ENCODE peak calls at places on chromosomes 3 and 15, in eight cellular contexts. One of them, this sample, is unnamed.

GRCh38 chr3:31755911-31756658 is 223.4 kb downstream of the STT3B start:
- DNase-seq in HepG2: no peak
- DNase-seq in GM12878: no peak
- DNase-seq in endothelial cell of umbilical vein: peak
- DNase-seq in HCT116: no peak
- DNase-seq in SK-N-SH: no peak
- DNase-seq in H1: no peak
- DNase-seq in K562: no peak
- DNase-seq in this sample: no peak

GRCh38 chr3:32106132-32106928 is at the start of gene GPD1L:
- DNase-seq in HepG2: peak
- DNase-seq in GM12878: peak
- DNase-seq in endothelial cell of umbilical vein: peak
- DNase-seq in HCT116: peak
- DNase-seq in SK-N-SH: peak
- DNase-seq in H1: peak
- DNase-seq in K562: peak
- DNase-seq in this sample: no peak

GRCh38 chr15:91065505-91065904 is 34.6 kb upstream of the SV2B start:
- DNase-seq in HepG2: no peak
- DNase-seq in GM12878: no peak
- DNase-seq in endothelial cell of umbilical vein: no peak
- DNase-seq in HCT116: no peak
- DNase-seq in SK-N-SH: no peak
- DNase-seq in H1: no peak
- DNase-seq in K562: no peak
- DNase-seq in this sample: no peak

GRCh38 chr15:88745696-88746095 is 57.5 kb upstream of the ACAN start:
- DNase-seq in HepG2: no peak
- DNase-seq in GM12878: no peak
- DNase-seq in endothelial cell of umbilical vein: no peak
- DNase-seq in HCT116: no peak
- DNase-seq in SK-N-SH: no peak
- DNase-seq in H1: no peak
- DNase-seq in K562: no peak
- DNase-seq in this sample: no peak

GRCh38 chr3:180176059-180176458 is 139.3 kb upstream of the PEX5L start:
- DNase-seq in HepG2: no peak
- DNase-seq in GM12878: no peak
- DNase-seq in endothelial cell of umbilical vein: no peak
- DNase-seq in HCT116: no peak
- DNase-seq in SK-N-SH: no peak
- DNase-seq in H1: no peak
- DNase-seq in K562: no peak
- DNase-seq in this sample: no peak

GRCh38 chr3:115975353-115975752 is 352.0 kb downstream of the GAP43 start:
- DNase-seq in HepG2: peak
- DNase-seq in GM12878: no peak
- DNase-seq in endothelial cell of umbilical vein: no peak
- DNase-seq in HCT116: no peak
- DNase-seq in SK-N-SH: no peak
- DNase-seq in H1: no peak
- DNase-seq in K562: peak
- DNase-seq in this sample: no peak

GRCh38 chr15:76185716-76186115 is 125.6 kb downstream of the ETFA start:
- DNase-seq in HepG2: peak
- DNase-seq in GM12878: no peak
- DNase-seq in endothelial cell of umbilical vein: peak
- DNase-seq in HCT116: peak
- DNase-seq in SK-N-SH: no peak
- DNase-seq in H1: peak
- DNase-seq in K562: peak
- DNase-seq in this sample: peak

GRCh38 chr15:92451225-92451825 is 57.6 kb downstream of the ST8SIA2 start:
- DNase-seq in HepG2: no peak
- DNase-seq in GM12878: no peak
- DNase-seq in endothelial cell of umbilical vein: no peak
- DNase-seq in HCT116: no peak
- DNase-seq in SK-N-SH: no peak
- DNase-seq in H1: no peak
- DNase-seq in K562: no peak
- DNase-seq in this sample: no peak

GRCh38 chr15:78457101-78457500 is 19.1 kb downstream of the IREB2 start:
- DNase-seq in HepG2: no peak
- DNase-seq in GM12878: no peak
- DNase-seq in endothelial cell of umbilical vein: peak
- DNase-seq in HCT116: no peak
- DNase-seq in SK-N-SH: peak
- DNase-seq in H1: no peak
- DNase-seq in K562: no peak
- DNase-seq in this sample: no peak

GRCh38 chr15:67080900-67081431 is 15.6 kb downstream of the SMAD3 start:
- DNase-seq in HepG2: no peak
- DNase-seq in GM12878: peak
- DNase-seq in endothelial cell of umbilical vein: peak
- DNase-seq in HCT116: no peak
- DNase-seq in SK-N-SH: no peak
- DNase-seq in H1: no peak
- DNase-seq in K562: peak
- DNase-seq in this sample: no peak

GRCh38 chr15:88911766-88912118 is 1.4 kb downstream of the MFGE8 start:
- DNase-seq in HepG2: no peak
- DNase-seq in GM12878: no peak
- DNase-seq in endothelial cell of umbilical vein: no peak
- DNase-seq in HCT116: no peak
- DNase-seq in SK-N-SH: no peak
- DNase-seq in H1: no peak
- DNase-seq in K562: peak
- DNase-seq in this sample: no peak

GRCh38 chr15:92808611-92809063 is 91.5 kb upstream of the CHD2 start:
- DNase-seq in HepG2: no peak
- DNase-seq in GM12878: no peak
- DNase-seq in endothelial cell of umbilical vein: no peak
- DNase-seq in HCT116: no peak
- DNase-seq in SK-N-SH: peak
- DNase-seq in H1: no peak
- DNase-seq in K562: no peak
- DNase-seq in this sample: no peak

GRCh38 chr15:60091150-60091549 is 87.0 kb downstream of the FOXB1 start:
- DNase-seq in HepG2: peak
- DNase-seq in GM12878: no peak
- DNase-seq in endothelial cell of umbilical vein: no peak
- DNase-seq in HCT116: no peak
- DNase-seq in SK-N-SH: no peak
- DNase-seq in H1: no peak
- DNase-seq in K562: no peak
- DNase-seq in this sample: no peak

GRCh38 chr15:44550256-44550655 is 13.3 kb downstream of the EIF3J start:
- DNase-seq in HepG2: no peak
- DNase-seq in GM12878: no peak
- DNase-seq in endothelial cell of umbilical vein: peak
- DNase-seq in HCT116: no peak
- DNase-seq in SK-N-SH: peak
- DNase-seq in H1: no peak
- DNase-seq in K562: no peak
- DNase-seq in this sample: no peak

GRCh38 chr3:131216340-131216739 is 165.2 kb upstream of the NUDT16 start:
- DNase-seq in HepG2: no peak
- DNase-seq in GM12878: no peak
- DNase-seq in endothelial cell of umbilical vein: no peak
- DNase-seq in HCT116: no peak
- DNase-seq in SK-N-SH: no peak
- DNase-seq in H1: no peak
- DNase-seq in K562: no peak
- DNase-seq in this sample: no peak

GRCh38 chr15:91001209-91001608 is 6.9 kb upstream of the PRC1 start:
- DNase-seq in HepG2: no peak
- DNase-seq in GM12878: no peak
- DNase-seq in endothelial cell of umbilical vein: no peak
- DNase-seq in HCT116: no peak
- DNase-seq in SK-N-SH: no peak
- DNase-seq in H1: no peak
- DNase-seq in K562: no peak
- DNase-seq in this sample: no peak

GRCh38 chr15:84747423-84748273 is 744 bp upstream of the ZNF592 start:
- DNase-seq in HepG2: peak
- DNase-seq in GM12878: no peak
- DNase-seq in endothelial cell of umbilical vein: peak
- DNase-seq in HCT116: no peak
- DNase-seq in SK-N-SH: no peak
- DNase-seq in H1: peak
- DNase-seq in K562: peak
- DNase-seq in this sample: peak

GRCh38 chr3:30112904-30113484 is 493.4 kb upstream of the TGFBR2 start:
- DNase-seq in HepG2: peak
- DNase-seq in GM12878: no peak
- DNase-seq in endothelial cell of umbilical vein: peak
- DNase-seq in HCT116: peak
- DNase-seq in SK-N-SH: no peak
- DNase-seq in H1: no peak
- DNase-seq in K562: no peak
- DNase-seq in this sample: no peak

GRCh38 chr3:43161684-43162512 is 56.0 kb upstream of the POMGNT2 start:
- DNase-seq in HepG2: peak
- DNase-seq in GM12878: no peak
- DNase-seq in endothelial cell of umbilical vein: peak
- DNase-seq in HCT116: no peak
- DNase-seq in SK-N-SH: peak
- DNase-seq in H1: no peak
- DNase-seq in K562: peak
- DNase-seq in this sample: no peak

GRCh38 chr15:31200735-31201151 is 99.2 kb upstream of the TRPM1 start:
- DNase-seq in HepG2: peak
- DNase-seq in GM12878: no peak
- DNase-seq in endothelial cell of umbilical vein: peak
- DNase-seq in HCT116: no peak
- DNase-seq in SK-N-SH: peak
- DNase-seq in H1: peak
- DNase-seq in K562: peak
- DNase-seq in this sample: no peak

GRCh38 chr15:60479711-60480110 is 769 bp upstream of the ICE2 start:
- DNase-seq in HepG2: no peak
- DNase-seq in GM12878: peak
- DNase-seq in endothelial cell of umbilical vein: no peak
- DNase-seq in HCT116: no peak
- DNase-seq in SK-N-SH: no peak
- DNase-seq in H1: no peak
- DNase-seq in K562: peak
- DNase-seq in this sample: no peak

DNA sequence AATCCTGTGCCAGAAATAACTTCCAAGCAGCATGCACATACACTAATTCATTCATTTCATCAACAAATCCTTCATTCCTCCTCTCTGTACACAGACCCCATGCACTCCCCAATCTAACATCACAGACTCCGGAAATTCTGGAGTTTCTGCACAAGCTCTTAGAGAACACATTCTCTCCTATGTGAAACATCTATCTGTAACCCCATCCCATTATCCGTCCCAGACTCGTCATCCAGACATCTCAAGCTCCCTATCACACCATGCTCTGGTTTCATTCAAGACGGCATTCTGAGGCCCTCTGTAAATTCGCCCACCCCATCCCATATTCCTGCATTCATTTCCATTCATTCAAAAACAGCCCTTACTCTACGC is 611 bp downstream of the LEO1 start:
- DNase-seq in HepG2: no peak
- DNase-seq in GM12878: no peak
- DNase-seq in endothelial cell of umbilical vein: no peak
- DNase-seq in HCT116: no peak
- DNase-seq in SK-N-SH: peak
- DNase-seq in H1: no peak
- DNase-seq in K562: no peak
- DNase-seq in this sample: no peak
- H3K27ac ChIP-seq in HepG2: peak
- H3K27ac ChIP-seq in GM12878: peak
- H3K27ac ChIP-seq in endothelial cell of umbilical vein: peak
- H3K27ac ChIP-seq in HCT116: peak
- H3K27ac ChIP-seq in SK-N-SH: peak
- H3K27ac ChIP-seq in H1: peak
- H3K27ac ChIP-seq in K562: peak
- H3K27ac ChIP-seq in this sample: peak

GRCh38 chr3:48433472-48434118 is 3.7 kb upstream of the PLXNB1 start:
- DNase-seq in HepG2: peak
- DNase-seq in GM12878: no peak
- DNase-seq in endothelial cell of umbilical vein: peak
- DNase-seq in HCT116: no peak
- DNase-seq in SK-N-SH: no peak
- DNase-seq in H1: no peak
- DNase-seq in K562: no peak
- DNase-seq in this sample: no peak
- TF ChIP-seq POLR2AphosphoS5 in HepG2: no peak
- TF ChIP-seq POLR2AphosphoS5 in GM12878: no peak
- TF ChIP-seq POLR2AphosphoS5 in endothelial cell of umbilical vein: no peak
- TF ChIP-seq POLR2AphosphoS5 in HCT116: no peak
- TF ChIP-seq POLR2AphosphoS5 in SK-N-SH: no peak
- TF ChIP-seq POLR2AphosphoS5 in H1: no peak
- TF ChIP-seq POLR2AphosphoS5 in K562: no peak
- TF ChIP-seq POLR2AphosphoS5 in this sample: no peak

GRCh38 chr3:52106951-52107611 is 47.1 kb downstream of the POC1A start:
- DNase-seq in HepG2: no peak
- DNase-seq in GM12878: no peak
- DNase-seq in endothelial cell of umbilical vein: no peak
- DNase-seq in HCT116: no peak
- DNase-seq in SK-N-SH: no peak
- DNase-seq in H1: no peak
- DNase-seq in K562: no peak
- DNase-seq in this sample: no peak
- H3K9ac ChIP-seq in HepG2: no peak
- H3K9ac ChIP-seq in GM12878: no peak
- H3K9ac ChIP-seq in endothelial cell of umbilical vein: no peak
- H3K9ac ChIP-seq in HCT116: no peak
- H3K9ac ChIP-seq in SK-N-SH: no peak
- H3K9ac ChIP-seq in H1: no peak
- H3K9ac ChIP-seq in K562: no peak
- H3K9ac ChIP-seq in this sample: no peak

GRCh38 chr3:107208100-107208499 is 169.1 kb upstream of the CCDC54 start:
- DNase-seq in HepG2: no peak
- DNase-seq in GM12878: no peak
- DNase-seq in endothelial cell of umbilical vein: peak
- DNase-seq in HCT116: peak
- DNase-seq in SK-N-SH: no peak
- DNase-seq in H1: no peak
- DNase-seq in K562: no peak
- DNase-seq in this sample: no peak

GRCh38 chr3:107206141-107206540 is 171.1 kb upstream of the CCDC54 start:
- DNase-seq in HepG2: peak
- DNase-seq in GM12878: no peak
- DNase-seq in endothelial cell of umbilical vein: peak
- DNase-seq in HCT116: peak
- DNase-seq in SK-N-SH: peak
- DNase-seq in H1: no peak
- DNase-seq in K562: peak
- DNase-seq in this sample: no peak

GRCh38 chr3:107208796-107209195 is 168.4 kb upstream of the CCDC54 start:
- DNase-seq in HepG2: no peak
- DNase-seq in GM12878: no peak
- DNase-seq in endothelial cell of umbilical vein: peak
- DNase-seq in HCT116: no peak
- DNase-seq in SK-N-SH: no peak
- DNase-seq in H1: no peak
- DNase-seq in K562: no peak
- DNase-seq in this sample: no peak

GRCh38 chr3:107205354-107205753 is 171.9 kb upstream of the CCDC54 start:
- DNase-seq in HepG2: no peak
- DNase-seq in GM12878: no peak
- DNase-seq in endothelial cell of umbilical vein: no peak
- DNase-seq in HCT116: no peak
- DNase-seq in SK-N-SH: no peak
- DNase-seq in H1: no peak
- DNase-seq in K562: no peak
- DNase-seq in this sample: no peak

GRCh38 chr3:107206945-107207344 is 170.3 kb upstream of the CCDC54 start:
- DNase-seq in HepG2: no peak
- DNase-seq in GM12878: no peak
- DNase-seq in endothelial cell of umbilical vein: no peak
- DNase-seq in HCT116: no peak
- DNase-seq in SK-N-SH: no peak
- DNase-seq in H1: no peak
- DNase-seq in K562: no peak
- DNase-seq in this sample: no peak
- H3K27ac ChIP-seq in HepG2: no peak
- H3K27ac ChIP-seq in GM12878: no peak
- H3K27ac ChIP-seq in endothelial cell of umbilical vein: no peak
- H3K27ac ChIP-seq in HCT116: no peak
- H3K27ac ChIP-seq in SK-N-SH: peak
- H3K27ac ChIP-seq in H1: no peak
- H3K27ac ChIP-seq in K562: no peak
- H3K27ac ChIP-seq in this sample: no peak

This sample was measured in SK-N-MC.